ENCODE peak calls at places on chromosomes 7 and 10, in seven cellular contexts. One of them, this sample, is unnamed. For H3K27me3, the result is how much of the 10 kb centered on the place peaks cover.

GRCh38 chr7:87507446-87507845 is 32.0 kb upstream of the ABCB4 start:
- DNase-seq in pancreas: no peak
- DNase-seq in cardiac muscle cell: peak
- DNase-seq in GM23248: no peak
- DNase-seq in psoas muscle: no peak
- DNase-seq in H7: peak
- DNase-seq in MG63: no peak
- DNase-seq in this sample: no peak

GRCh38 chr7:99730262-99730810 is 4.7 kb downstream of the CYP3A7 start:
- DNase-seq in pancreas: no peak
- DNase-seq in cardiac muscle cell: no peak
- DNase-seq in GM23248: no peak
- DNase-seq in psoas muscle: no peak
- DNase-seq in H7: no peak
- DNase-seq in MG63: no peak
- DNase-seq in this sample: no peak

GRCh38 chr10:58502956-58503355 is 9.7 kb upstream of the BICC1 start:
- DNase-seq in pancreas: no peak
- DNase-seq in cardiac muscle cell: no peak
- DNase-seq in GM23248: peak
- DNase-seq in psoas muscle: no peak
- DNase-seq in H7: no peak
- DNase-seq in MG63: no peak
- DNase-seq in this sample: no peak

GRCh38 chr7:151057737-151057988 is at the start of gene CDK5:
- DNase-seq in pancreas: no peak
- DNase-seq in cardiac muscle cell: no peak
- DNase-seq in GM23248: no peak
- DNase-seq in psoas muscle: no peak
- DNase-seq in H7: no peak
- DNase-seq in MG63: no peak
- DNase-seq in this sample: no peak

GRCh38 chr10:110863361-110863760 is 8.4 kb upstream of the PDCD4 start:
- DNase-seq in pancreas: no peak
- DNase-seq in cardiac muscle cell: no peak
- DNase-seq in GM23248: peak
- DNase-seq in psoas muscle: no peak
- DNase-seq in H7: no peak
- DNase-seq in MG63: no peak
- DNase-seq in this sample: no peak

GRCh38 chr10:17061418-17061817 is 68.2 kb downstream of the CUBN start:
- DNase-seq in pancreas: no peak
- DNase-seq in cardiac muscle cell: no peak
- DNase-seq in GM23248: peak
- DNase-seq in psoas muscle: no peak
- DNase-seq in H7: no peak
- DNase-seq in MG63: peak
- DNase-seq in this sample: no peak

GRCh38 chr7:91089382-91089963 is 174.8 kb upstream of the FZD1 start:
- DNase-seq in pancreas: peak
- DNase-seq in cardiac muscle cell: peak
- DNase-seq in GM23248: peak
- DNase-seq in psoas muscle: no peak
- DNase-seq in H7: no peak
- DNase-seq in MG63: no peak
- DNase-seq in this sample: peak

GRCh38 chr10:103042129-103042528 is 124.0 kb downstream of the CNNM2 start:
- DNase-seq in pancreas: no peak
- DNase-seq in cardiac muscle cell: no peak
- DNase-seq in GM23248: no peak
- DNase-seq in psoas muscle: no peak
- DNase-seq in H7: peak
- DNase-seq in MG63: no peak
- DNase-seq in this sample: no peak

GRCh38 chr10:33412261-33413092 is 78.0 kb upstream of the NRP1 start:
- DNase-seq in pancreas: no peak
- DNase-seq in cardiac muscle cell: no peak
- DNase-seq in GM23248: peak
- DNase-seq in psoas muscle: peak
- DNase-seq in H7: no peak
- DNase-seq in MG63: peak
- DNase-seq in this sample: no peak

GRCh38 chr10:97498841-97499560 is at the start of gene UBTD1:
- DNase-seq in pancreas: no peak
- DNase-seq in cardiac muscle cell: peak
- DNase-seq in GM23248: peak
- DNase-seq in psoas muscle: peak
- DNase-seq in H7: peak
- DNase-seq in MG63: peak
- DNase-seq in this sample: no peak

GRCh38 chr10:34194259-34194658 is 620.8 kb downstream of the PARD3 start:
- DNase-seq in pancreas: no peak
- DNase-seq in cardiac muscle cell: no peak
- DNase-seq in GM23248: peak
- DNase-seq in psoas muscle: no peak
- DNase-seq in H7: no peak
- DNase-seq in MG63: no peak
- DNase-seq in this sample: no peak

GRCh38 chr10:76303682-76304316 is 872.4 kb downstream of the LRMDA start:
- DNase-seq in pancreas: peak
- DNase-seq in cardiac muscle cell: peak
- DNase-seq in GM23248: peak
- DNase-seq in psoas muscle: peak
- DNase-seq in H7: peak
- DNase-seq in MG63: peak
- DNase-seq in this sample: peak

GRCh38 chr7:110119883-110120581 is 970.9 kb upstream of the LRRN3 start:
- DNase-seq in pancreas: no peak
- DNase-seq in cardiac muscle cell: no peak
- DNase-seq in GM23248: no peak
- DNase-seq in psoas muscle: no peak
- DNase-seq in H7: no peak
- DNase-seq in MG63: peak
- DNase-seq in this sample: no peak

GRCh38 chr7:520503-521161 is 986 bp upstream of the PDGFA start:
- DNase-seq in pancreas: no peak
- DNase-seq in cardiac muscle cell: no peak
- DNase-seq in GM23248: peak
- DNase-seq in psoas muscle: no peak
- DNase-seq in H7: peak
- DNase-seq in MG63: no peak
- DNase-seq in this sample: no peak

GRCh38 chr7:80665526-80665925 is 27.1 kb downstream of the CD36 start:
- DNase-seq in pancreas: no peak
- DNase-seq in cardiac muscle cell: no peak
- DNase-seq in GM23248: no peak
- DNase-seq in psoas muscle: no peak
- DNase-seq in H7: no peak
- DNase-seq in MG63: no peak
- DNase-seq in this sample: no peak

GRCh38 chr10:11610855-11611247 is 599 bp downstream of the USP6NL start:
- DNase-seq in pancreas: peak
- DNase-seq in cardiac muscle cell: peak
- DNase-seq in GM23248: peak
- DNase-seq in psoas muscle: peak
- DNase-seq in H7: no peak
- DNase-seq in MG63: peak
- DNase-seq in this sample: no peak

GRCh38 chr7:51128545-51129466 is 187.8 kb downstream of the COBL start:
- DNase-seq in pancreas: no peak
- DNase-seq in cardiac muscle cell: no peak
- DNase-seq in GM23248: no peak
- DNase-seq in psoas muscle: no peak
- DNase-seq in H7: no peak
- DNase-seq in MG63: no peak
- DNase-seq in this sample: no peak

GRCh38 chr7:121273467-121274167 is 55.2 kb upstream of the WNT16 start:
- DNase-seq in pancreas: no peak
- DNase-seq in cardiac muscle cell: no peak
- DNase-seq in GM23248: no peak
- DNase-seq in psoas muscle: no peak
- DNase-seq in H7: no peak
- DNase-seq in MG63: no peak
- DNase-seq in this sample: no peak

GRCh38 chr7:47198159-47198558 is 383.8 kb downstream of the TNS3 start:
- DNase-seq in pancreas: no peak
- DNase-seq in cardiac muscle cell: no peak
- DNase-seq in GM23248: peak
- DNase-seq in psoas muscle: no peak
- DNase-seq in H7: no peak
- DNase-seq in MG63: peak
- DNase-seq in this sample: no peak

GRCh38 chr10:95861401-95861800 is 46.4 kb upstream of the CC2D2B start:
- DNase-seq in pancreas: no peak
- DNase-seq in cardiac muscle cell: no peak
- DNase-seq in GM23248: no peak
- DNase-seq in psoas muscle: no peak
- DNase-seq in H7: no peak
- DNase-seq in MG63: no peak
- DNase-seq in this sample: no peak

GRCh38 chr10:95865814-95866447 is 41.8 kb upstream of the CC2D2B start:
- DNase-seq in pancreas: no peak
- DNase-seq in cardiac muscle cell: no peak
- DNase-seq in GM23248: no peak
- DNase-seq in psoas muscle: no peak
- DNase-seq in H7: no peak
- DNase-seq in MG63: no peak
- DNase-seq in this sample: peak

GRCh38 chr10:95867866-95868265 is 39.9 kb upstream of the CC2D2B start:
- DNase-seq in pancreas: no peak
- DNase-seq in cardiac muscle cell: no peak
- DNase-seq in GM23248: no peak
- DNase-seq in psoas muscle: no peak
- DNase-seq in H7: no peak
- DNase-seq in MG63: no peak
- DNase-seq in this sample: no peak

GRCh38 chr10:95864906-95865813 is 42.6 kb upstream of the CC2D2B start:
- DNase-seq in pancreas: peak
- DNase-seq in cardiac muscle cell: peak
- DNase-seq in GM23248: peak
- DNase-seq in psoas muscle: no peak
- DNase-seq in H7: peak
- DNase-seq in MG63: peak
- DNase-seq in this sample: peak

DNA sequence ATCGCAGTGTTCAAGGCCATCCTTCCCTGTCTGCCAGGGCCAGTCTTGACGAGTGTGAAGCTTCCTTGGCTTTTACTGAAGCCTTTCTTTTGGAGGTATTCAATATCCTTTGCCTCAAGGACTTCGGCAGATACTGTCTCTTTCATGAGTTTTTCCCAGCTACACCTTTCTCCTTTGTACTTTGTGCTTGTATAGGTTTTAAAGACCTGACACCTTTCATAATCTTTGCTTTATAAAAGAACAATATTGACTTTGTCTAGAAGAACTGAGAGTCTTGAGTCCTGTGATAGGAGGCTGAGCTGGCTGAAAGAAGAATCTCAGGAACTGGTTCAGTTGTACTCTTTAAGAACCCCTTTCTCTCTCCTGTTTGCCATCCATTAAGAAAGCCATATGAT is 41.3 kb upstream of the CC2D2B start:
- DNase-seq in pancreas: no peak
- DNase-seq in cardiac muscle cell: no peak
- DNase-seq in GM23248: no peak
- DNase-seq in psoas muscle: no peak
- DNase-seq in H7: no peak
- DNase-seq in MG63: no peak
- DNase-seq in this sample: no peak
- H3K27me3 ChIP-seq in pancreas: under half
- H3K27me3 ChIP-seq in cardiac muscle cell: under half
- H3K27me3 ChIP-seq in GM23248: under half
- H3K27me3 ChIP-seq in psoas muscle: under half
- H3K27me3 ChIP-seq in H7: under half
- H3K27me3 ChIP-seq in MG63: under half
- H3K27me3 ChIP-seq in this sample: under half

GRCh38 chr10:59864141-59864962 is 42.0 kb downstream of the CCDC6 start:
- DNase-seq in pancreas: no peak
- DNase-seq in cardiac muscle cell: no peak
- DNase-seq in GM23248: no peak
- DNase-seq in psoas muscle: no peak
- DNase-seq in H7: no peak
- DNase-seq in MG63: no peak
- DNase-seq in this sample: no peak
- H3K4me3 ChIP-seq in pancreas: no peak
- H3K4me3 ChIP-seq in cardiac muscle cell: no peak
- H3K4me3 ChIP-seq in GM23248: no peak
- H3K4me3 ChIP-seq in psoas muscle: no peak
- H3K4me3 ChIP-seq in H7: no peak
- H3K4me3 ChIP-seq in MG63: no peak
- H3K4me3 ChIP-seq in this sample: no peak

DNA sequence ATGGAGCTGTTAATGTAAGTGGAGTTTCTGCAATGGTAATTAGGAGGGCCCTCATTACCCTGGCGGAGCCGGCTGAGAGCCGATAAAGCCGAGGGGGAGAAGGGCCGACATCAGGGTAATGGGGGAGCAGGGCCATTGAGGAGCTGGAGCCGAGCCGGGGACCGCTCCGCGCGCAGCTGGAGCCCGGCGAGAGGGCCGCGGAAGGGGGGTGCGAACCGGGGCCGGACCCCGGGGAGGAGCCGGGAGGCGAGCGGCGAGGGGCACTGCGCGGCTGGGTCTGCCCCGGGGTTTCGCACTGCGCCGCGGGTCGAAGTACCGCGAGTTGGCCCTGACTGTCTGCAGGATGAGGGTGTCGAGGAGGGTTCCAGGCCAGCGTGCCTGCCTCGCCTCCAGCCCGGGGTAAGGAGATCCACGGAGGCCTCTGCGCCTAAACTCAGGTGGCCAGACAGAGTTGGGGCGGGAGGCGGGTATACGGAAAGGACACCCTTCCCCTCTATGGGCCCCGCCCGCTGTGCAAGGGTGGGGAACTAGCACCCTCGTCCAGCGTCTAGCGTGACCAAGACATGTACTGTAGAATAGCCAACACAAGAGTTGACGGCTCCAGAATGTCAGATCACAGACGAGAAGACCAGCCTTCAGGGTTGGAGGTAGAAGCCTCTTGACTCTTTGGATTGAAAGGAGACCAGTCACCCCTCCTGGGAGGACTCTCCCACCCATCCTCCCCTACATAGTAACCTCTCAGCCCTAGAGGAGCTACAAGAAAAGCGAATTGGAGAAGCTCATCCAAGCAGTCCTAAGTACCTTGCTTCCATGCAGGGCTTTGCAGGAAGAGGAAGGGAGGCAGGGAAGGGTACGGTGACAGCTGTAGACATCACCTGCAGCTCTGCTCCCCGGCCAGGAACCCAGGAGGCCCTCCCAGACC is 55.2 kb upstream of the LBX1 start:
- DNase-seq in pancreas: no peak
- DNase-seq in cardiac muscle cell: no peak
- DNase-seq in GM23248: no peak
- DNase-seq in psoas muscle: no peak
- DNase-seq in H7: peak
- DNase-seq in MG63: no peak
- DNase-seq in this sample: no peak
- H3K27me3 ChIP-seq in pancreas: under half
- H3K27me3 ChIP-seq in cardiac muscle cell: under half
- H3K27me3 ChIP-seq in GM23248: half or more
- H3K27me3 ChIP-seq in psoas muscle: under half
- H3K27me3 ChIP-seq in H7: half or more
- H3K27me3 ChIP-seq in MG63: under half
- H3K27me3 ChIP-seq in this sample: under half

DNA sequence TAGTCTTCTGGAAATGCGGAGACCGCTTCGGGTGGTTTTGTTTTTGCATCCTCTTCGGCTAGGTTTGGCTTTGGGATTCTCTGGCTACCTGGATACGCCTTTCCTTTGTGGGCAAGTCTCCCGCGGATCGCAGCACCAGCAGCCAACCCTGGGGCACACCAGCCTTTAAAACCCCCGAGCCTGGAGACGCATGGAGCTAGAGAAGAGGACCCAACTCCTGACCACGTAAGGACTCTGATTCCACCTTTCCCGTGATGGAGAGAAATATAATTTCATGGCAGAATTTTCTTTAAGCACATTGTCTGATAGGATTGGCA is 535.4 kb upstream of the GALNT17 start:
- DNase-seq in pancreas: no peak
- DNase-seq in cardiac muscle cell: no peak
- DNase-seq in GM23248: no peak
- DNase-seq in psoas muscle: no peak
- DNase-seq in H7: peak
- DNase-seq in MG63: no peak
- DNase-seq in this sample: no peak
- H3K4me3 ChIP-seq in pancreas: no peak
- H3K4me3 ChIP-seq in cardiac muscle cell: peak
- H3K4me3 ChIP-seq in GM23248: no peak
- H3K4me3 ChIP-seq in psoas muscle: peak
- H3K4me3 ChIP-seq in H7: peak
- H3K4me3 ChIP-seq in MG63: peak
- H3K4me3 ChIP-seq in this sample: peak

This sample was measured in small intestine.